ENCODE peak calls at places on chromosome 13, in six cellular contexts. W is tibial artery, Z is BE2C, H is heart right ventricle, P is aorta, T is mucosa of descending colon. N is an unnamed sample. For H3K4me1, the result is how much of the 10 kb centered on the place peaks cover.

GRCh38 chr13:73603646-73604045 is 530.6 kb downstream of the KLF12 start:
- DNase-seq in W (no peak), Z (no peak), H (no peak), P (no peak), T (no peak), N (no peak)

GRCh38 chr13:90713436-90714133 is 633.9 kb upstream of the MIR17HG start:
- DNase-seq in W (no peak), Z (peak), H (no peak), P (no peak), T (no peak), N (no peak)

GRCh38 chr13:28136916-28137315 is 1.4 kb upstream of the PAN3 start:
- DNase-seq in W (no peak), Z (no peak), H (no peak), P (no peak), T (no peak), N (no peak)

GRCh38 chr13:28707629-28708427 is 10.9 kb downstream of the SLC46A3 start:
- DNase-seq in W (no peak), Z (no peak), H (no peak), P (no peak), T (no peak), N (no peak)

GRCh38 chr13:76216729-76217128 is 580.6 kb downstream of the LMO7 start:
- DNase-seq in W (no peak), Z (no peak), H (no peak), P (no peak), T (no peak), N (no peak)

GRCh38 chr13:59320021-59320420 is 843.7 kb downstream of the DIAPH3 start:
- DNase-seq in W (no peak), Z (no peak), H (no peak), P (no peak), T (no peak), N (no peak)

GRCh38 chr13:110880627-110881026 is 34.2 kb downstream of the ANKRD10 start:
- DNase-seq in W (no peak), Z (no peak), H (no peak), P (no peak), T (no peak), N (no peak)

GRCh38 chr13:113001251-113002140 is 32.5 kb downstream of the MCF2L start:
- DNase-seq in W (no peak), Z (peak), H (no peak), P (no peak), T (no peak), N (no peak)

GRCh38 chr13:45119469-45119989 is 781 bp upstream of the GTF2F2 start:
- DNase-seq in W (no peak), Z (no peak), H (no peak), P (no peak), T (no peak), N (no peak)

GRCh38 chr13:85520445-85520844 is 278.8 kb downstream of the SLITRK6 start:
- DNase-seq in W (no peak), Z (no peak), H (no peak), P (no peak), T (no peak), N (no peak)

GRCh38 chr13:99967498-99967883 is 4.1 kb downstream of the ZIC5 start:
- DNase-seq in W (no peak), Z (no peak), H (no peak), P (no peak), T (no peak), N (no peak)
- H3K4me3 ChIP-seq in W (no peak), Z (no peak), H (no peak), P (no peak), T (no peak), N (peak)

DNA sequence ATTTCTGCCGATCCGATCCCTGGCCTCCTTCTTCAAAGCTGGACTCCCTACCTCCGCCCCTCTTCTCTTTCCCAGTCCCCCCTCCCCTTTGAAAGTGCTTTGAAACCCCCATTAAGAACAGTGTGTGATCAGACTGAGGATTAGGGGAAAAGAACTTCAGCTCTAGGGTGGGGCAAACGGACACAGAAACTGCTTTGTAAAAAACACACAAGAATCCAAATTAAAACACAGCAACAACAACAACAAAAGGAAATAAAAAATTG is 1.4 kb downstream of the SPRY2 start:
- DNase-seq in W (no peak), Z (no peak), H (no peak), P (no peak), T (no peak), N (no peak)
- H3K4me1 ChIP-seq in W (under half), Z (under half), H (under half), P (under half), T (under half), N (under half)

GRCh38 chr13:101065314-101065713 is 351.0 kb downstream of the NALCN start:
- DNase-seq in W (no peak), Z (no peak), H (no peak), P (no peak), T (no peak), N (no peak)

GRCh38 chr13:101058841-101059240 is 357.5 kb downstream of the NALCN start:
- DNase-seq in W (no peak), Z (no peak), H (no peak), P (no peak), T (no peak), N (no peak)

GRCh38 chr13:101059803-101060202 is 356.5 kb downstream of the NALCN start:
- DNase-seq in W (no peak), Z (no peak), H (no peak), P (no peak), T (no peak), N (no peak)
- H3K4me3 ChIP-seq in W (no peak), Z (no peak), H (no peak), P (no peak), T (no peak), N (no peak)

GRCh38 chr13:99383511-99383921 is 76.3 kb upstream of the GPR183 start:
- DNase-seq in W (no peak), Z (no peak), H (no peak), P (no peak), T (no peak), N (no peak)
- H3K4me1 ChIP-seq in W (under half), Z (under half), H (under half), P (under half), T (under half), N (under half)

GRCh38 chr13:114054269-114054668 is 78.2 kb downstream of the RASA3 start:
- DNase-seq in W (no peak), Z (peak), H (no peak), P (no peak), T (no peak), N (no peak)
- H3K4me3 ChIP-seq in W (no peak), Z (no peak), H (no peak), P (no peak), T (no peak), N (no peak)

GRCh38 chr13:104015646-104016396 is 949.6 kb upstream of the SLC10A2 start:
- DNase-seq in W (no peak), Z (no peak), H (no peak), P (no peak), T (no peak), N (no peak)
- H3K4me1 ChIP-seq in W (under half), Z (under half), H (under half), P (under half), T (under half), N (under half)